ENCODE peak calls at places on chromosomes 6 and 20, in four cellular contexts. P is IMR-90, O is mesenchymal stem cell, I is H9. H is an unnamed sample.

GRCh38 chr20:58890073-58890453 is 37.5 kb downstream of the GNAS start:
- DNase-seq in P (no peak), I (no peak), O (no peak), H (no peak)

GRCh38 chr6:4647414-4648365 is 128.5 kb upstream of the CDYL start:
- DNase-seq in P (peak), I (peak), O (peak), H (peak)

GRCh38 chr6:150600302-150601017 is 775 bp downstream of the PLEKHG1 start:
- DNase-seq in P (peak), I (peak), O (peak), H (peak)

GRCh38 chr20:58550661-58551060 is 35.5 kb upstream of the APCDD1L start:
- DNase-seq in P (peak), O (peak), I (peak), H (no peak)

GRCh38 chr20:64191002-64191401 is 26.8 kb downstream of the MYT1 start:
- DNase-seq in O (no peak), P (no peak), I (no peak), H (no peak)

GRCh38 chr20:38957915-38958485 is 4.1 kb upstream of the DHX35 start:
- DNase-seq in I (no peak), P (no peak), O (no peak), H (no peak)

GRCh38 chr6:141956046-141956761 is 176.5 kb upstream of the GJE1 start:
- DNase-seq in I (no peak), P (peak), O (peak), H (no peak)

GRCh38 chr6:141988954-141989705 is 143.6 kb upstream of the GJE1 start:
- DNase-seq in I (peak), P (peak), O (peak), H (peak)

DNA sequence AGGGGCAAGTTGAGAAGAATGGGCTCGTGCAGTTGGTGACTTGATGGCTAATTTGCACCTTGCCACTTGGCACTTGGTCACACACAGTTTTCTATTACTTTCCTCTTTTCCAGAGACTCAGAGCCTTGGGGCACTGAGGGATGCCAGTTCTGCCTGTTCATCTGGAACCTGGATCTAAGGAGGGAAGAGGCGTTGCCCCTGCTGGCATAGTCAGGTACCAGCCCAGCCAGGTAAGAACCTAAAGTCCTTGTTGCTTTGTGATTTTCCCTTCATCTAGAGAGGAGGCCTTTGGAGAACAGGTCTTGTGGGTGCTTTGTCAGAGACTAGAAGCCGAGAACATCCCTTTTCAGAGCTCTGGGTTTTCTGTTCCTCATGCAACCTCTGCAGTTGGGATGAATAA is 11.3 kb downstream of the SYTL3 start:
- DNase-seq in O (no peak), P (no peak), I (no peak), H (no peak)
- H4K8ac ChIP-seq in O (peak), P (no peak), I (no peak), H (no peak)

DNA sequence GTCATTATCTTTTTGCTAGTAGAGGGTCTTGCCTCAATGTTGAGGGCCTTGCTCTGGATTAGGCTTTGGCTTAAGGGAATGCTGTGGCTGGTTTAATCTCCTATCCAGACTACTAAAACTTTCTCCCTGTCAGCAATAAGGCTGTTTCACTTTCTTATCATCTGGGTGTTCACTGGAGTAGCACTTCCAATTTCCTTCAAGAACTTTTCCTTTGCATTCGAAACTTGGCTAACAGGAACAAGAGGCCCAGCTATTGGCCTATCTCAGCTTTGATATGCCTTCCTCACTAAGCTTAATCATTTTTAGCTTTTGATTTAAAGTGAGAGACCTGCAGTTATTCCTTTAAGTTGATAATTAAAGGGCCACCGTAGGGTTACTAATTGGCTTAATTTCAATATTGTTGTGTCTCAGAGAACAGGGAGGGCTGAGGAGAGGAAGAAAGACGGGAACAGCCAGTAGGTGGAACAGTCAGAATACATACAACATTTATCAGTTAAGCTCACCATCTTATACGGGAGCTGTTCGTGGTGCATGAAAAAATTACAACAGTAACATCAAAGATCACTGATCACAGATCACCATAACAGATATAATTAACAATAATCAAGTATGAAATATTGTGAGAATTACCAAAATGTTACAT is 186.7 kb downstream of the PTPRK start:
- DNase-seq in P (no peak), O (no peak), I (no peak), H (no peak)
- H3K18ac ChIP-seq in P (no peak), O (no peak), I (no peak), H (no peak)

GRCh38 chr6:36594816-36595167 is 630 bp downstream of the SRSF3 start:
- DNase-seq in O (no peak), P (no peak), I (no peak), H (no peak)
- H4K8ac ChIP-seq in O (no peak), P (peak), I (no peak), H (no peak)

GRCh38 chr6:166262738-166263515 is 45.3 kb downstream of the PRR18 start:
- DNase-seq in I (no peak), O (no peak), P (no peak), H (no peak)
- H3K18ac ChIP-seq in I (no peak), O (no peak), P (no peak), H (peak)

GRCh38 chr20:62900692-62901584 is 25.4 kb downstream of the DIDO1 start:
- DNase-seq in P (no peak), O (peak), I (no peak), H (no peak)
- H4K8ac ChIP-seq in P (no peak), O (no peak), I (no peak), H (no peak)

DNA sequence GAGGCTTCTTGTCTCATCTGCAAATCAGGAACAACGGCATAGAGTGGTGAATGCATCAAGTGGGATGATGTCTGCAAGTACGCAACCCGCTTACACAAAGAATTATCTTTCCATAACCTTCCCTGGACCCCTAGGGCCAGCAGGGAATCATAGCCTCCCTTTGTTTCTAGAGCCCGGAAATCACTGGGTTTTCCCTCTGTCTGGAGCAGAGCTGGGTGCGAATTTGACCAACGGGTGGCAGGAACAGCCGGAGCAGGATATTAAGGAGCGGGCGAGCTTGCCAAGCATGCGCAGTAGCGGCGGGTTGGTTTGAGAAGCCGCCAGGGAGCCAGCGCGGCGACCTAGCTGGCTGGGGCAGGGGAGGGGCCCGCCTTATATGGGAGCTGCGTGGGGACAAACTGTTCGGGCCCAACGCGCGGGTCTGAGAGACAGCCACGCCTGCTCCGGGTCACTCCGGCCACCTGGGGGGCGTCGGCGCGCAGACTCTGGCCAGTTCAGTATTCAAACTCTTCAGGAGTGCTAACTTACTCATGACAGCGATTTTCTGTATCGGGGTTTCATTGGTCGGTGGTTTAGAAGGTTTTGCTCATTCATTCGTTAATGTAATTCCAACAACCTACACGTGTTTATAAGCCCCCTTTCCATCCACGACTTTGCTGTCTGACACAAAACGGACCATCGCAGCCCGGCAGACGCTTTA is 1.6 kb upstream of the KIF16B start:
- DNase-seq in P (peak), O (peak), I (peak), H (peak)
- H3K18ac ChIP-seq in P (peak), O (peak), I (no peak), H (no peak)